ENCODE peak calls at places on chromosomes 3 and 15, in ten cellular contexts. L is mammary epithelial cell; E is iPS-NIHi11; B is ELR; Y is stimulated activated CD8-positive, alpha-beta memory T cell treated with anti-CD3 and anti-CD28 coated beads, Interleukin-7, amount 100 ng/mL, for 4 hours; Z is HEK293T; T is NCI-H2107; V is Right ventricle myocardium superior; Q is fibroblast of the conjunctiva; U is kidney epithelial cell. M is an unnamed sample.

GRCh38 chr3:151770941-151771340 is 37.2 kb downstream of the AADACL2 start:
- DNase-seq in L (no peak), U (no peak), Y (no peak), B (peak; percentile 4), V (peak; percentile 85), E (peak; percentile 17), T (no peak), Q (no peak), Z (peak; percentile 10), M (no peak)

GRCh38 chr15:98728107-98728810 is 79.9 kb downstream of the IGF1R start:
- DNase-seq in Z (no peak), B (peak; percentile 49), Y (no peak), Q (no peak), T (no peak), V (no peak), E (no peak), L (no peak), U (no peak), M (no peak)

GRCh38 chr3:43248194-43248593 is 38.1 kb upstream of the SNRK start:
- DNase-seq in V (no peak), Q (no peak), U (no peak), Y (no peak), E (no peak), Z (no peak), T (no peak), L (no peak), B (no peak), M (no peak)

GRCh38 chr15:58777107-58777506 is 6.0 kb downstream of the MINDY2 start:
- DNase-seq in U (no peak), Y (no peak), L (no peak), B (no peak), V (no peak), Z (no peak), E (no peak), Q (no peak), T (no peak), M (no peak)

GRCh38 chr15:100667405-100668320 is 65.3 kb downstream of the ASB7 start:
- DNase-seq in Z (no peak), U (no peak), E (no peak), T (no peak), B (peak; percentile 22), V (no peak), Y (no peak), Q (no peak), L (no peak), M (no peak)

GRCh38 chr3:72722930-72723726 is 125.1 kb downstream of the SHQ1 start:
- DNase-seq in Y (no peak), E (no peak), V (peak; percentile 50), L (peak; percentile 58), Z (no peak), Q (peak; percentile 38), T (no peak), B (peak; percentile 68), U (no peak), M (no peak)

GRCh38 chr15:38782156-38782555 is 217.5 kb upstream of the RASGRP1 start:
- DNase-seq in T (no peak), E (no peak), V (no peak), U (no peak), Y (no peak), Z (no peak), Q (no peak), B (no peak), L (no peak), M (no peak)

GRCh38 chr3:29324180-29324651 is 43.3 kb downstream of the RBMS3 start:
- DNase-seq in E (no peak), Y (no peak), U (no peak), T (no peak), Z (no peak), V (peak; percentile 50), Q (peak; percentile 29), L (peak; percentile 51), B (peak; percentile 82), M (no peak)

GRCh38 chr15:52093539-52094502 is 18.8 kb downstream of the BCL2L10 start:
- DNase-seq in L (peak; percentile 98), U (peak; percentile 34), B (peak; percentile 96), T (no peak), Q (peak; percentile 82), Y (no peak), Z (no peak), V (peak; percentile 54), E (no peak), M (no peak)

GRCh38 chr15:68994981-68995753 is 19.3 kb upstream of the NOX5 start:
- DNase-seq in L (no peak), B (no peak), Y (no peak), U (no peak), V (no peak), E (no peak), Z (no peak), T (no peak), Q (no peak), M (no peak)

GRCh38 chr15:73330206-73331051 is 38.3 kb downstream of the HCN4 start:
- DNase-seq in T (no peak), E (no peak), L (no peak), Q (no peak), Y (no peak), Z (no peak), B (no peak), V (no peak), U (no peak), M (no peak)

GRCh38 chr3:71201939-71202338 is 381.6 kb downstream of the FOXP1 start:
- DNase-seq in T (no peak), V (peak; percentile 78), Y (no peak), Q (peak; percentile 72), E (no peak), Z (no peak), U (no peak), B (no peak), L (no peak), M (peak; percentile 67)

GRCh38 chr3:71579934-71580318 is 3.6 kb downstream of the FOXP1 start:
- DNase-seq in Q (no peak), L (peak; percentile 55), E (no peak), U (no peak), Z (no peak), T (no peak), B (peak; percentile 57), V (no peak), Y (no peak), M (peak; percentile 29)

GRCh38 chr15:92878593-92879053 is 21.5 kb upstream of the CHD2 start:
- DNase-seq in L (no peak), Y (no peak), Q (no peak), B (no peak), V (no peak), U (no peak), T (peak; percentile 21), Z (no peak), E (no peak), M (no peak)

GRCh38 chr3:129608087-129608935 is 1.8 kb upstream of the PLXND1 start:
- DNase-seq in L (no peak), Y (no peak), V (peak; percentile 50), Z (no peak), T (no peak), Q (peak; percentile 49), E (no peak), B (peak; percentile 72), U (no peak), M (peak; percentile 25)

GRCh38 chr15:62021991-62022600 is 38.2 kb downstream of the VPS13C start:
- DNase-seq in Q (no peak), V (no peak), E (no peak), U (no peak), L (no peak), Z (no peak), B (peak; percentile 42), T (no peak), Y (no peak), M (no peak)

GRCh38 chr3:190127207-190127606 is 6.5 kb upstream of the P3H2 start:
- DNase-seq in V (no peak), T (no peak), B (no peak), E (no peak), Q (no peak), L (no peak), Y (no peak), U (no peak), Z (no peak), M (no peak)

GRCh38 chr3:183527980-183528379 is 27.5 kb downstream of the KLHL6 start:
- DNase-seq in B (no peak), V (no peak), Y (no peak), Z (no peak), E (no peak), T (no peak), L (no peak), U (no peak), Q (no peak), M (no peak)

GRCh38 chr3:85142626-85143025 is 183.8 kb downstream of the CADM2 start:
- DNase-seq in E (no peak), Q (no peak), T (no peak), L (no peak), Y (no peak), V (no peak), U (no peak), B (no peak), Z (no peak), M (no peak)

GRCh38 chr3:195104340-195104739 is 166.6 kb downstream of the XXYLT1 start:
- DNase-seq in Q (no peak), Y (no peak), T (no peak), E (no peak), Z (no peak), L (no peak), U (no peak), V (peak; percentile 30), B (no peak), M (no peak)

GRCh38 chr3:110933786-110934415 is 137.7 kb upstream of the NECTIN3 start:
- DNase-seq in Y (no peak), E (no peak), T (no peak), U (no peak), B (peak; percentile 51), V (no peak), Q (peak; percentile 12), L (no peak), Z (no peak), M (no peak)

GRCh38 chr3:20563236-20563635 is 377.2 kb upstream of the SGO1 start:
- DNase-seq in L (no peak), Z (no peak), V (no peak), E (no peak), Q (no peak), T (no peak), B (no peak), U (no peak), Y (no peak), M (no peak)

GRCh38 chr3:187742351-187743171 is 2.7 kb downstream of the BCL6 start:
- DNase-seq in B (peak; percentile 24), Z (no peak), E (no peak), Y (no peak), U (no peak), V (no peak), Q (no peak), L (peak; percentile 51), T (no peak), M (peak; percentile 61)

GRCh38 chr3:113261996-113262665 is 50.8 kb downstream of the BOC start:
- DNase-seq in V (no peak), U (no peak), Y (no peak), E (no peak), L (peak; percentile 64), T (no peak), Q (no peak), Z (no peak), B (no peak), M (no peak)

GRCh38 chr15:69491051-69491505 is 38.5 kb downstream of the RPLP1 start:
- DNase-seq in Y (no peak), U (no peak), Z (no peak), E (no peak), Q (no peak), V (peak; percentile 83), B (no peak), L (no peak), T (no peak), M (peak; percentile 43)

GRCh38 chr3:50165388-50166308 is 10.5 kb downstream of the SEMA3F start:
- DNase-seq in E (no peak), Q (peak; percentile 73), T (no peak), U (no peak), L (no peak), Y (no peak), Z (no peak), B (no peak), V (peak; percentile 54), M (peak; percentile 60)

GRCh38 chr3:120800625-120801024 is 58.1 kb downstream of the GTF2E1 start:
- DNase-seq in Y (no peak), T (no peak), Q (no peak), U (no peak), B (no peak), Z (no peak), E (no peak), L (no peak), V (no peak), M (no peak)

GRCh38 chr3:45199837-45200648 is 26.0 kb downstream of the TMEM158 start:
- DNase-seq in E (peak; percentile 64), Z (no peak), T (no peak), B (peak; percentile 96), U (peak; percentile 90), Q (peak; percentile 56), L (peak; percentile 99), Y (no peak), V (no peak), M (no peak)

M was measured in midbrain.